ENCODE peak calls at places on chromosomes 16 and 17, in eight cellular contexts. L is NCI-H524; W is amniotic stem cell; I is IMR-90; M is astrocyte of the spinal cord; Z is SK-N-MC; U is stimulated activated CD4-positive, alpha-beta T cell treated with anti-CD3 and anti-CD28 coated beads, Interleukin-12 subunit alpha, Interleukin-12 subunit beta, amount 100 ng/mL, for 4 hours; Q is left ventricle myocardium superior. A is an unnamed sample.

GRCh38 chr17:71168083-71168741 is 952.6 kb upstream of the SOX9 start:
- DNase-seq in Q (no peak), U (no peak), Z (no peak), I (no peak), L (no peak), W (no peak), M (no peak), A (no peak)

GRCh38 chr17:79618383-79619067 is 7.7 kb upstream of the RBFOX3 start:
- DNase-seq in Q (no peak), W (no peak), I (no peak), M (no peak), Z (no peak), U (no peak), L (no peak), A (no peak)

GRCh38 chr17:48621410-48622387 is 4.5 kb downstream of the HOXB9 start:
- DNase-seq in M (peak), Q (no peak), W (no peak), Z (no peak), L (no peak), I (no peak), U (no peak), A (no peak)

GRCh38 chr17:28392491-28392890 is 13.5 kb downstream of the SLC46A1 start:
- DNase-seq in Q (no peak), M (no peak), U (no peak), Z (no peak), I (no peak), W (no peak), L (no peak), A (no peak)

GRCh38 chr16:66382171-66382965 is 15.9 kb downstream of the CDH5 start:
- DNase-seq in W (peak), U (no peak), M (peak), I (peak), Q (no peak), Z (no peak), L (no peak), A (peak)

GRCh38 chr16:677306-678190 is 2.1 kb downstream of the RHBDL1 start:
- DNase-seq in M (no peak), W (no peak), I (no peak), Q (no peak), L (no peak), U (no peak), Z (no peak), A (no peak)

GRCh38 chr17:78357177-78357586 is 2.7 kb downstream of the SOCS3 start:
- DNase-seq in M (peak), U (no peak), W (peak), Z (no peak), L (no peak), I (peak), Q (peak), A (peak)

GRCh38 chr16:81384006-81384405 is 60.6 kb upstream of the CMIP start:
- DNase-seq in U (no peak), W (no peak), M (peak), I (peak), Z (no peak), Q (no peak), L (no peak), A (no peak)

GRCh38 chr17:81406117-81406953 is 11.1 kb downstream of the BAHCC1 start:
- DNase-seq in W (no peak), L (peak), M (no peak), I (no peak), U (no peak), Z (no peak), Q (no peak), A (no peak)

A was measured in SW 1271.